ENCODE peak calls at places on chromosomes 16 and 17, in seven cellular contexts. F, V, D, M, G, U and Z are unnamed samples.

GRCh38 chr17:21678451-21679081 is 13.8 kb upstream of the KCNJ18 start:
- DNase-seq in M (no peak), V (no peak), U (no peak), F (no peak), D (no peak), G (no peak), Z (no peak)

GRCh38 chr16:72122308-72122707 is 28.7 kb downstream of the DHX38 start:
- DNase-seq in M (no peak), V (no peak), U (no peak), F (no peak), D (no peak), G (no peak), Z (no peak)

GRCh38 chr16:13866073-13866472 is 53.9 kb upstream of the ERCC4 start:
- DNase-seq in M (peak), D (no peak), U (peak), F (peak), G (peak), V (peak), Z (no peak)

GRCh38 chr17:32795339-32795979 is 81.5 kb downstream of the MYO1D start:
- DNase-seq in D (no peak), U (no peak), G (no peak), F (no peak), M (no peak), V (no peak), Z (no peak)

GRCh38 chr17:47713980-47714689 is 18.9 kb upstream of the TBX21 start:
- DNase-seq in D (no peak), U (no peak), F (no peak), V (no peak), G (peak), M (no peak), Z (no peak)

GRCh38 chr17:49783051-49783715 is 5.3 kb upstream of the KAT7 start:
- DNase-seq in M (no peak), V (no peak), F (no peak), U (no peak), D (no peak), G (no peak), Z (no peak)

GRCh38 chr17:68195667-68196393 is 52.0 kb upstream of the AMZ2 start:
- DNase-seq in M (no peak), V (no peak), G (no peak), F (no peak), U (no peak), D (no peak), Z (no peak)

GRCh38 chr17:77055453-77055852 is 85.3 kb upstream of the SEC14L1 start:
- DNase-seq in U (no peak), V (no peak), G (no peak), F (no peak), D (no peak), M (no peak), Z (no peak)

GRCh38 chr16:29950806-29951461 is 10.9 kb upstream of the TMEM219 start:
- DNase-seq in D (no peak), V (no peak), F (no peak), U (no peak), G (no peak), M (no peak), Z (no peak)

GRCh38 chr16:4328580-4329353 is 12.9 kb downstream of the GLIS2 start:
- DNase-seq in G (no peak), F (no peak), U (no peak), V (no peak), D (no peak), M (no peak), Z (no peak)

GRCh38 chr17:76872221-76872873 is 4.1 kb downstream of the MGAT5B start:
- DNase-seq in U (no peak), D (no peak), V (no peak), F (peak), M (no peak), G (no peak), Z (no peak)

GRCh38 chr17:33814852-33815251 is 440.2 kb upstream of the CCL2 start:
- DNase-seq in F (no peak), D (no peak), M (no peak), U (no peak), G (no peak), V (no peak), Z (no peak)

GRCh38 chr17:41620583-41621434 is 3.6 kb downstream of the KRT17 start:
- DNase-seq in U (no peak), D (no peak), F (peak), V (no peak), G (no peak), M (no peak), Z (peak)

GRCh38 chr16:53605979-53606378 is 97.7 kb downstream of the RPGRIP1L start:
- DNase-seq in D (no peak), F (no peak), G (no peak), M (no peak), V (no peak), U (no peak), Z (no peak)